ENCODE peak calls at places on chromosome 9, in five cellular contexts. R is stimulated activated CD8-positive, alpha-beta memory T cell treated with anti-CD3 and anti-CD28 coated beads, Interleukin-12 subunit alpha, Interleukin-12 subunit beta, amount 100 ng/mL, for 1 hour; N is brain pericyte; M is stimulated activated CD4-positive, alpha-beta T cell treated with anti-CD3 and anti-CD28 coated beads, TNF-alpha, amount 100 ng/mL, for 1 hour; G is fibroblast of villous mesenchyme. Q is an unnamed sample.

GRCh38 chr9:83927591-83927990 is 6.4 kb upstream of the KIF27 start:
- DNase-seq in R (no peak), N (no peak), M (no peak), G (no peak), Q (no peak)

GRCh38 chr9:98083059-98083458 is 26.5 kb downstream of the NANS start:
- DNase-seq in R (no peak), N (no peak), M (no peak), G (peak), Q (no peak)

GRCh38 chr9:117644133-117644532 is 60.1 kb upstream of the TLR4 start:
- DNase-seq in R (no peak), N (no peak), M (no peak), G (no peak), Q (no peak)

GRCh38 chr9:93709600-93710369 is 133.4 kb downstream of the PHF2 start:
- DNase-seq in R (no peak), N (no peak), M (no peak), G (peak), Q (no peak)

GRCh38 chr9:94031380-94031779 is 52.9 kb upstream of the PTPDC1 start:
- DNase-seq in R (no peak), N (no peak), M (no peak), G (no peak), Q (no peak)

GRCh38 chr9:21996858-21997257 is 2.3 kb downstream of the CDKN2B-AS1 start:
- DNase-seq in R (no peak), N (no peak), M (no peak), G (no peak), Q (no peak)

GRCh38 chr9:26789959-26790358 is 102.6 kb downstream of the CAAP1 start:
- DNase-seq in R (no peak), N (no peak), M (no peak), G (peak), Q (no peak)

GRCh38 chr9:122383992-122384461 is 13.2 kb downstream of the PTGS1 start:
- DNase-seq in R (no peak), N (no peak), M (no peak), G (no peak), Q (peak)

GRCh38 chr9:114163517-114163924 is 8.2 kb downstream of the COL27A1 start:
- DNase-seq in R (no peak), N (no peak), M (no peak), G (peak), Q (peak)

GRCh38 chr9:135612437-135612836 is 26.9 kb downstream of the GLT6D1 start:
- DNase-seq in R (no peak), N (no peak), M (no peak), G (no peak), Q (no peak)

GRCh38 chr9:33300546-33300945 is 10.2 kb downstream of the NFX1 start:
- DNase-seq in R (no peak), N (no peak), M (no peak), G (no peak), Q (no peak)

GRCh38 chr9:5876711-5877110 is 14.0 kb upstream of the MLANA start:
- DNase-seq in R (no peak), N (no peak), M (no peak), G (no peak), Q (no peak)

GRCh38 chr9:115855458-115856133 is 298.0 kb upstream of the PAPPA start:
- DNase-seq in R (no peak), N (no peak), M (no peak), G (no peak), Q (no peak)

GRCh38 chr9:130860458-130861316 is 25.6 kb downstream of the ABL1 start:
- DNase-seq in R (no peak), N (peak), M (no peak), G (peak), Q (peak)

GRCh38 chr9:137243626-137244485 is 2.8 kb downstream of the TUBB4B start:
- DNase-seq in R (no peak), N (no peak), M (no peak), G (no peak), Q (no peak)

GRCh38 chr9:118303216-118303615 is 599.0 kb downstream of the TLR4 start:
- DNase-seq in R (no peak), N (no peak), M (no peak), G (no peak), Q (no peak)

GRCh38 chr9:33350310-33350709 is 52.1 kb downstream of the AQP7 start:
- DNase-seq in R (no peak), N (no peak), M (no peak), G (peak), Q (peak)

GRCh38 chr9:113446323-113446740 is 17.2 kb upstream of the RGS3 start:
- DNase-seq in R (no peak), N (no peak), M (no peak), G (peak), Q (peak)

GRCh38 chr9:91056917-91057316 is 255.3 kb downstream of the SYK start:
- DNase-seq in R (no peak), N (no peak), M (no peak), G (peak), Q (peak)

GRCh38 chr9:109652971-109653370 is 127.0 kb upstream of the PALM2AKAP2 start:
- DNase-seq in R (no peak), N (no peak), M (no peak), G (peak), Q (peak)

Q was measured in astrocyte.